ENCODE peak calls at places on chromosomes 2 and 18, in four cellular contexts. Z is K562, T is HCT116, W is HepG2. M is an unnamed sample.

GRCh38 chr2:219058541-219059374 is 2.0 kb downstream of the IHH start:
- DNase-seq in Z (no peak), T (no peak), W (peak), M (no peak)

GRCh38 chr2:134120718-134121630 is 132.9 kb upstream of the MGAT5 start:
- DNase-seq in Z (peak), T (no peak), W (no peak), M (no peak)

GRCh38 chr2:10223932-10224720 is 78.6 kb upstream of the HPCAL1 start:
- DNase-seq in Z (no peak), T (no peak), W (no peak), M (no peak)

GRCh38 chr2:238509151-238509820 is 82.6 kb downstream of the ASB1 start:
- DNase-seq in Z (no peak), T (no peak), W (no peak), M (no peak)

GRCh38 chr2:43467889-43468288 is 127.9 kb downstream of the THADA start:
- DNase-seq in Z (no peak), T (no peak), W (no peak), M (no peak)

GRCh38 chr2:206084468-206084869 is 1.5 kb downstream of the INO80D start:
- DNase-seq in Z (peak), T (peak), W (peak), M (peak)

GRCh38 chr2:25899404-25899925 is 21.2 kb upstream of the ASXL2 start:
- DNase-seq in Z (no peak), T (no peak), W (no peak), M (no peak)

GRCh38 chr2:215071676-215072075 is 66.8 kb downstream of the ABCA12 start:
- DNase-seq in Z (no peak), T (no peak), W (no peak), M (no peak)

GRCh38 chr2:134919360-134920210 is 963 bp downstream of the CCNT2 start:
- DNase-seq in Z (no peak), T (no peak), W (no peak), M (peak)

GRCh38 chr2:85457043-85457442 is 38.5 kb downstream of the SH2D6 start:
- DNase-seq in Z (no peak), T (no peak), W (no peak), M (no peak)

GRCh38 chr2:85457877-85458316 is 39.4 kb downstream of the SH2D6 start:
- DNase-seq in Z (no peak), T (peak), W (no peak), M (no peak)

GRCh38 chr2:85459771-85460170 is 41.3 kb downstream of the SH2D6 start:
- DNase-seq in Z (no peak), T (no peak), W (no peak), M (no peak)

GRCh38 chr2:85458611-85459563 is 40.4 kb downstream of the SH2D6 start:
- DNase-seq in Z (no peak), T (no peak), W (no peak), M (no peak)

DNA sequence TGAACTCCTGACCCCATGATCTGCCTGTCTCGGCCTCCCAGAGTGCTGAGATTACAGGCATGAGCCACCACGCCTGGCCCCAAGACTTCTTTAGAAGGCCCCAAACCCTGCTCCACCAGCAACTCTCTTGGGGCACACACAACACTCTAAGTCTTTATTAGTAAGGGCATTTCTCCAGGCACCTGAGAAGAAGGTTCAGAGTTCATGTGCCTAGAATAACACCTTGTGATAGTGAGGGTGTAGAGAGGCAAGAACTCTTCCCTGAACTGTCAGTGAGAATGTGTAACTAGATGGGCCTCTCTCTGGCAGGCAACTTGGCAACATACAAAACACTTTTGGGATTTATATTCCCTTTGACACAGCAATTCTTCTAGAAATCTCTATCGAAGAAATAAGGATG is 43.8 kb downstream of the SH2D6 start:
- DNase-seq in Z (no peak), T (no peak), W (no peak), M (no peak)
- TF ChIP-seq TCF7L2 in Z (no peak), T (no peak), W (no peak), M (no peak)

DNA sequence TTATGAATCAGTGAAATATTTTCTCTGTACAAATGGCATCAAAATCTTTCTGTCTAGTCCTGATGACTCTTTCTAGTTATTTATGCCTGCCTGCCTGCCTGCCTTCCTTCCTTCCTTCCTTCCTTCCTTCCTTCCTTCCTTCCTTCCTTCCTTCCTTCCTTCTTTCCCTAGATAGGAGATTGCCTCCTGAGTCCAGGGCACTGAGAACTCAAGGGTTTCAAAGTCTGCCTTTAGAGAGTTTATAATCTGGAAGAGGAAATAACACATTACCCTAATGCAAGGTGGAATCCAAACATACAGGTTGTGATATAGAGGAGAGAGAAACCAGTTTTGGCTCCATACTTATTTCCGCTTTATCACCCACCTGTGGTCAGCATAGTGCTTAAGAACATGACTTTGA is 98.1 kb upstream of the SERPINE2 start:
- DNase-seq in Z (no peak), T (no peak), W (no peak), M (no peak)
- TF ChIP-seq POLR2AphosphoS5 in Z (no peak), T (no peak), W (no peak), M (no peak)

DNA sequence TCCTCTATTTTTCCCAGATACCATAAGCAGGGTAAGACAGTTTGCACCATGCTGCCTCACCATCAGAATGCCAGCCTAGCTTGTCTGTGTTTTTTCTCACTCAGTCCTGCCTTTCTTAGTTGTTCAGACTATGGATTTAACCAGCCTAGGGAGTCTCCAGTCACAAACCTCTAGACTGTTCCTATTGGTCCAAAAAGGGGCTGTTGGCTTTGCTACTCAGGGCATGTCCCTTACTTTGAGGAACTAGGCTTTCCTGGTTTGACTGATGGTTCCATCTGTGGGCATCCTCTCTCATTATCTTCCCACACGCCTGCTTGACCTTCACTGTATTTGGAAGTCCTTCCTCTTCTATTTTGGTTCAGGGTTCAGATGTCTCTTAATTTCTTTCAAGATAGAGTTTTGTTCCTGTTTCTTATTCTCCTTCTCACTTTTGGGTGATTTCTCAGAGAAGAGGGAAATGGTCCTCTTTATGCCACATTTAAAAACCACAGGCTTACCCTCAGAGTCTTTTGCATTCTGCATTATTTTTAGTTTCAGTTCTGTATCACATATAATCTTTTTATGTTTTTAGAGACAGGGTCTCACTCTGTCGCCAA is 31.3 kb upstream of the TMEM131 start:
- DNase-seq in Z (no peak), T (no peak), W (no peak), M (no peak)
- TF ChIP-seq SIN3A in Z (no peak), T (no peak), W (no peak), M (no peak)

DNA sequence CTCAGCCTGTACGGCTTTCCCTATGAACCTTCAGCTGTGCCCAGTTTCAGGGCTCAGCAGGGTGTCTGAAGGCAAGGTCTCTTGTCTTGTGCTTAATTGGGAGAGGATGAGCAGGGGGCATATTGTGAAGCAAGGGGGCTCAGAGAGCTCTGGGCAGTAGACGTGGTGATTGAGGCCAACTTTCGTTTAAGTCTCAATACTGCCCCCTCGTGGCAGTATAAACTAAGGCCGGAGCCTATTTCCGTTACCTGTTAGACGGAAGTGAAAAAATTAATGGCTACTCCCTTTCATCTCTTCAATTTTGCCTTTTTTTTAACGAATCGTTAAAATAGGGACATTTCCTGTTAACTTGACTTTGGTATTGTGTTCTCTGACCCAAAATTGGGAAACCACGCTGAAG is 193.4 kb downstream of the TDRD15 start:
- DNase-seq in Z (peak), T (peak), W (peak), M (no peak)
- TF ChIP-seq TCF7L2 in Z (no peak), T (no peak), W (no peak), M (no peak)

GRCh38 chr18:37452697-37453385 is 112.8 kb downstream of the CELF4 start:
- DNase-seq in Z (no peak), T (no peak), W (no peak), M (no peak)
- TF ChIP-seq POLR2AphosphoS5 in Z (no peak), T (no peak), W (no peak), M (no peak)

GRCh38 chr2:36190097-36190496 is 165.5 kb upstream of the CRIM1 start:
- DNase-seq in Z (no peak), T (no peak), W (no peak), M (no peak)

GRCh38 chr2:36185624-36186023 is 170.0 kb upstream of the CRIM1 start:
- DNase-seq in Z (no peak), T (no peak), W (no peak), M (no peak)

GRCh38 chr2:36184848-36185247 is 170.7 kb upstream of the CRIM1 start:
- DNase-seq in Z (no peak), T (no peak), W (no peak), M (no peak)
- TF ChIP-seq SIN3A in Z (no peak), T (no peak), W (no peak), M (no peak)

GRCh38 chr2:152847067-152847466 is 128.6 kb downstream of the ARL6IP6 start:
- DNase-seq in Z (peak), T (no peak), W (no peak), M (no peak)
- TF ChIP-seq TCF7L2 in Z (no peak), T (no peak), W (no peak), M (no peak)

M was measured in Panc1.